ENCODE peak calls at places on chromosomes 5 and 9, in four cellular contexts. One of them, this sample, is unnamed.

GRCh38 chr5:139787568-139788293 is 7.9 kb upstream of the PSD2 start:
- DNase-seq in Kasumi-1: peak; percentile 62
- DNase-seq in activated naive CD4-positive, alpha-beta T cell treated with anti-CD3 and anti-CD28 coated beads, Interleukin-2, amount 10 ng/mL, durations not matched to agents 7 days and 5 days: peak; percentile 86
- DNase-seq in K562: peak; percentile 86
- DNase-seq in this sample: peak; percentile 92

GRCh38 chr5:79011219-79011836 is 26.2 kb upstream of the ARSB start:
- DNase-seq in Kasumi-1: no peak
- DNase-seq in activated naive CD4-positive, alpha-beta T cell treated with anti-CD3 and anti-CD28 coated beads, Interleukin-2, amount 10 ng/mL, durations not matched to agents 7 days and 5 days: no peak
- DNase-seq in K562: no peak
- DNase-seq in this sample: no peak

GRCh38 chr5:116651653-116652052 is 77.0 kb upstream of the SEMA6A start:
- DNase-seq in Kasumi-1: no peak
- DNase-seq in activated naive CD4-positive, alpha-beta T cell treated with anti-CD3 and anti-CD28 coated beads, Interleukin-2, amount 10 ng/mL, durations not matched to agents 7 days and 5 days: no peak
- DNase-seq in K562: no peak
- DNase-seq in this sample: no peak

GRCh38 chr5:36606437-36607113 is at the start of gene SLC1A3:
- DNase-seq in Kasumi-1: peak; percentile 65
- DNase-seq in activated naive CD4-positive, alpha-beta T cell treated with anti-CD3 and anti-CD28 coated beads, Interleukin-2, amount 10 ng/mL, durations not matched to agents 7 days and 5 days: peak; percentile 34
- DNase-seq in K562: peak; percentile 10
- DNase-seq in this sample: peak; percentile 85

GRCh38 chr9:98064623-98065392 is 8.3 kb downstream of the NANS start:
- DNase-seq in Kasumi-1: no peak
- DNase-seq in activated naive CD4-positive, alpha-beta T cell treated with anti-CD3 and anti-CD28 coated beads, Interleukin-2, amount 10 ng/mL, durations not matched to agents 7 days and 5 days: no peak
- DNase-seq in K562: no peak
- DNase-seq in this sample: no peak

GRCh38 chr5:156835905-156836304 is 14.2 kb upstream of the PPP1R2B start:
- DNase-seq in Kasumi-1: no peak
- DNase-seq in activated naive CD4-positive, alpha-beta T cell treated with anti-CD3 and anti-CD28 coated beads, Interleukin-2, amount 10 ng/mL, durations not matched to agents 7 days and 5 days: no peak
- DNase-seq in K562: peak; percentile 1
- DNase-seq in this sample: peak; percentile 14

GRCh38 chr5:141834331-141834730 is 43.9 kb downstream of the PCDH1 start:
- DNase-seq in Kasumi-1: no peak
- DNase-seq in activated naive CD4-positive, alpha-beta T cell treated with anti-CD3 and anti-CD28 coated beads, Interleukin-2, amount 10 ng/mL, durations not matched to agents 7 days and 5 days: no peak
- DNase-seq in K562: no peak
- DNase-seq in this sample: no peak

GRCh38 chr9:108047264-108047663 is 557.7 kb upstream of the KLF4 start:
- DNase-seq in Kasumi-1: no peak
- DNase-seq in activated naive CD4-positive, alpha-beta T cell treated with anti-CD3 and anti-CD28 coated beads, Interleukin-2, amount 10 ng/mL, durations not matched to agents 7 days and 5 days: no peak
- DNase-seq in K562: no peak
- DNase-seq in this sample: no peak

GRCh38 chr5:93164690-93165089 is 416.3 kb downstream of the NR2F1-AS1 start:
- DNase-seq in Kasumi-1: no peak
- DNase-seq in activated naive CD4-positive, alpha-beta T cell treated with anti-CD3 and anti-CD28 coated beads, Interleukin-2, amount 10 ng/mL, durations not matched to agents 7 days and 5 days: no peak
- DNase-seq in K562: no peak
- DNase-seq in this sample: peak; percentile 24

GRCh38 chr5:59579101-59579885 is 314.2 kb downstream of the PDE4D start:
- DNase-seq in Kasumi-1: no peak
- DNase-seq in activated naive CD4-positive, alpha-beta T cell treated with anti-CD3 and anti-CD28 coated beads, Interleukin-2, amount 10 ng/mL, durations not matched to agents 7 days and 5 days: no peak
- DNase-seq in K562: no peak
- DNase-seq in this sample: peak; percentile 29

GRCh38 chr5:116456036-116456435 is 118.6 kb downstream of the SEMA6A start:
- DNase-seq in Kasumi-1: no peak
- DNase-seq in activated naive CD4-positive, alpha-beta T cell treated with anti-CD3 and anti-CD28 coated beads, Interleukin-2, amount 10 ng/mL, durations not matched to agents 7 days and 5 days: no peak
- DNase-seq in K562: no peak
- DNase-seq in this sample: no peak

GRCh38 chr5:121445511-121445910 is 406.2 kb upstream of the FTMT start:
- DNase-seq in Kasumi-1: no peak
- DNase-seq in activated naive CD4-positive, alpha-beta T cell treated with anti-CD3 and anti-CD28 coated beads, Interleukin-2, amount 10 ng/mL, durations not matched to agents 7 days and 5 days: no peak
- DNase-seq in K562: no peak
- DNase-seq in this sample: no peak

GRCh38 chr5:109868737-109869136 is 179.0 kb downstream of the MAN2A1 start:
- DNase-seq in Kasumi-1: no peak
- DNase-seq in activated naive CD4-positive, alpha-beta T cell treated with anti-CD3 and anti-CD28 coated beads, Interleukin-2, amount 10 ng/mL, durations not matched to agents 7 days and 5 days: no peak
- DNase-seq in K562: no peak
- DNase-seq in this sample: no peak

GRCh38 chr9:131024978-131025868 is 16.2 kb downstream of the LAMC3 start:
- DNase-seq in Kasumi-1: no peak
- DNase-seq in activated naive CD4-positive, alpha-beta T cell treated with anti-CD3 and anti-CD28 coated beads, Interleukin-2, amount 10 ng/mL, durations not matched to agents 7 days and 5 days: no peak
- DNase-seq in K562: no peak
- DNase-seq in this sample: no peak

GRCh38 chr5:111225926-111226325 is 1.7 kb downstream of the CAMK4 start:
- DNase-seq in Kasumi-1: no peak
- DNase-seq in activated naive CD4-positive, alpha-beta T cell treated with anti-CD3 and anti-CD28 coated beads, Interleukin-2, amount 10 ng/mL, durations not matched to agents 7 days and 5 days: no peak
- DNase-seq in K562: no peak
- DNase-seq in this sample: no peak

GRCh38 chr9:87122947-87123685 is 175.8 kb upstream of the GAS1 start:
- DNase-seq in Kasumi-1: peak; percentile 10
- DNase-seq in activated naive CD4-positive, alpha-beta T cell treated with anti-CD3 and anti-CD28 coated beads, Interleukin-2, amount 10 ng/mL, durations not matched to agents 7 days and 5 days: no peak
- DNase-seq in K562: no peak
- DNase-seq in this sample: no peak

GRCh38 chr5:119537704-119538103 is 85.4 kb downstream of the HSD17B4 start:
- DNase-seq in Kasumi-1: no peak
- DNase-seq in activated naive CD4-positive, alpha-beta T cell treated with anti-CD3 and anti-CD28 coated beads, Interleukin-2, amount 10 ng/mL, durations not matched to agents 7 days and 5 days: no peak
- DNase-seq in K562: no peak
- DNase-seq in this sample: no peak

GRCh38 chr5:173884402-173885053 is 3.6 kb upstream of the CPEB4 start:
- DNase-seq in Kasumi-1: no peak
- DNase-seq in activated naive CD4-positive, alpha-beta T cell treated with anti-CD3 and anti-CD28 coated beads, Interleukin-2, amount 10 ng/mL, durations not matched to agents 7 days and 5 days: peak; percentile 72
- DNase-seq in K562: peak; percentile 85
- DNase-seq in this sample: no peak

GRCh38 chr9:114603183-114603582 is 7.9 kb upstream of the TMEM268 start:
- DNase-seq in Kasumi-1: no peak
- DNase-seq in activated naive CD4-positive, alpha-beta T cell treated with anti-CD3 and anti-CD28 coated beads, Interleukin-2, amount 10 ng/mL, durations not matched to agents 7 days and 5 days: no peak
- DNase-seq in K562: no peak
- DNase-seq in this sample: no peak

GRCh38 chr9:129221979-129222635 is 44.0 kb upstream of the IER5L start:
- DNase-seq in Kasumi-1: no peak
- DNase-seq in activated naive CD4-positive, alpha-beta T cell treated with anti-CD3 and anti-CD28 coated beads, Interleukin-2, amount 10 ng/mL, durations not matched to agents 7 days and 5 days: no peak
- DNase-seq in K562: no peak
- DNase-seq in this sample: no peak

GRCh38 chr5:141694479-141694878 is 12.4 kb upstream of the ARAP3 start:
- DNase-seq in Kasumi-1: no peak
- DNase-seq in activated naive CD4-positive, alpha-beta T cell treated with anti-CD3 and anti-CD28 coated beads, Interleukin-2, amount 10 ng/mL, durations not matched to agents 7 days and 5 days: no peak
- DNase-seq in K562: no peak
- DNase-seq in this sample: no peak

GRCh38 chr5:84403773-84404172 is 19.1 kb upstream of the EDIL3 start:
- DNase-seq in Kasumi-1: no peak
- DNase-seq in activated naive CD4-positive, alpha-beta T cell treated with anti-CD3 and anti-CD28 coated beads, Interleukin-2, amount 10 ng/mL, durations not matched to agents 7 days and 5 days: no peak
- DNase-seq in K562: no peak
- DNase-seq in this sample: no peak

GRCh38 chr5:10518352-10518751 is 45.5 kb upstream of the ANKRD33B start:
- DNase-seq in Kasumi-1: no peak
- DNase-seq in activated naive CD4-positive, alpha-beta T cell treated with anti-CD3 and anti-CD28 coated beads, Interleukin-2, amount 10 ng/mL, durations not matched to agents 7 days and 5 days: no peak
- DNase-seq in K562: no peak
- DNase-seq in this sample: no peak

GRCh38 chr5:120599576-120599975 is 135.5 kb downstream of the PRR16 start:
- DNase-seq in Kasumi-1: no peak
- DNase-seq in activated naive CD4-positive, alpha-beta T cell treated with anti-CD3 and anti-CD28 coated beads, Interleukin-2, amount 10 ng/mL, durations not matched to agents 7 days and 5 days: no peak
- DNase-seq in K562: peak; percentile 6
- DNase-seq in this sample: no peak

This sample was measured in neural progenitor cell.